ENCODE peak calls at places on chromosomes 2 and 18, in nine cellular contexts. I is astrocyte of the spinal cord, M is endothelial cell of umbilical vein, Y is mesendoderm, K is AG04449, S is right lobe of liver, V is mucosa of descending colon, U is choroid plexus epithelial cell, A is HCT116. P is an unnamed sample.

GRCh38 chr2:40243581-40243980 is 208.3 kb downstream of the SLC8A1 start:
- DNase-seq in M (no peak), S (no peak), Y (no peak), I (peak), A (no peak), U (peak), V (no peak), K (peak), P (no peak)

GRCh38 chr2:25204190-25204838 is 35.9 kb upstream of the POMC start:
- DNase-seq in Y (peak), K (no peak), U (peak), M (peak), A (no peak), V (no peak), S (no peak), I (no peak), P (no peak)

GRCh38 chr2:25590921-25591505 is 82.4 kb downstream of the DTNB start:
- DNase-seq in K (no peak), A (no peak), S (no peak), V (no peak), I (no peak), U (no peak), Y (no peak), M (no peak), P (no peak)

GRCh38 chr2:182706751-182707150 is 9.3 kb upstream of the DNAJC10 start:
- DNase-seq in M (no peak), V (no peak), I (no peak), Y (no peak), U (no peak), K (no peak), A (no peak), S (no peak), P (no peak)

GRCh38 chr2:220892018-220892634 is 680.0 kb downstream of the EPHA4 start:
- DNase-seq in K (no peak), I (no peak), V (no peak), Y (peak), M (no peak), A (no peak), U (no peak), S (no peak), P (no peak)

GRCh38 chr18:471701-472100 is 28.8 kb downstream of the COLEC12 start:
- DNase-seq in S (no peak), K (no peak), V (no peak), U (no peak), A (no peak), M (no peak), I (no peak), Y (no peak), P (no peak)

GRCh38 chr18:11785444-11786055 is 65.7 kb upstream of the CHMP1B start:
- DNase-seq in S (no peak), Y (peak), U (no peak), M (no peak), V (no peak), A (no peak), I (no peak), K (no peak), P (no peak)

GRCh38 chr2:159084395-159085370 is 116.2 kb downstream of the TANC1 start:
- DNase-seq in I (peak), V (no peak), A (no peak), S (no peak), K (no peak), U (no peak), Y (no peak), M (peak), P (peak)

GRCh38 chr2:20382965-20383800 is 32.5 kb upstream of the PUM2 start:
- DNase-seq in M (no peak), I (peak), Y (no peak), U (peak), K (no peak), V (no peak), S (no peak), A (no peak), P (no peak)

GRCh38 chr2:207483066-207483465 is 46.7 kb upstream of the CREB1 start:
- DNase-seq in K (no peak), V (no peak), I (no peak), Y (no peak), A (no peak), U (no peak), S (no peak), M (no peak), P (no peak)

GRCh38 chr2:143937563-143938346 is 582.2 kb downstream of the ZEB2 start:
- DNase-seq in A (no peak), I (no peak), M (peak), K (no peak), S (no peak), V (no peak), U (peak), Y (peak), P (no peak)

GRCh38 chr2:79876430-79876829 is 363.6 kb downstream of the CTNNA2 start:
- DNase-seq in K (no peak), V (no peak), Y (peak), I (peak), S (no peak), A (no peak), M (no peak), U (peak), P (no peak)

GRCh38 chr2:104909317-104909716 is 55.4 kb downstream of the POU3F3 start:
- DNase-seq in S (no peak), V (no peak), Y (no peak), K (no peak), U (no peak), M (no peak), I (no peak), A (no peak), P (no peak)

GRCh38 chr2:179886-180285 is 83.9 kb downstream of the SH3YL1 start:
- DNase-seq in U (no peak), I (no peak), S (no peak), M (no peak), Y (no peak), V (no peak), A (no peak), K (no peak), P (no peak)

GRCh38 chr2:117555965-117556364 is 258.5 kb upstream of the DDX18 start:
- DNase-seq in V (no peak), Y (no peak), M (no peak), A (no peak), K (no peak), U (no peak), I (no peak), S (no peak), P (no peak)

GRCh38 chr2:109028280-109028679 is 39.3 kb upstream of the EDAR start:
- DNase-seq in U (no peak), V (no peak), I (no peak), M (no peak), K (no peak), A (no peak), Y (no peak), S (no peak), P (no peak)

GRCh38 chr2:109030870-109031480 is 42.0 kb upstream of the EDAR start:
- DNase-seq in I (no peak), S (no peak), K (no peak), Y (peak), V (no peak), A (no peak), U (no peak), M (no peak), P (no peak)

GRCh38 chr2:109029444-109030193 is 40.6 kb upstream of the EDAR start:
- DNase-seq in A (no peak), I (no peak), Y (no peak), S (peak), K (no peak), U (no peak), M (no peak), V (no peak), P (no peak)

GRCh38 chr2:109027702-109028101 is 38.7 kb upstream of the EDAR start:
- DNase-seq in A (no peak), I (no peak), V (no peak), K (no peak), Y (peak), S (peak), U (no peak), M (no peak), P (no peak)

DNA sequence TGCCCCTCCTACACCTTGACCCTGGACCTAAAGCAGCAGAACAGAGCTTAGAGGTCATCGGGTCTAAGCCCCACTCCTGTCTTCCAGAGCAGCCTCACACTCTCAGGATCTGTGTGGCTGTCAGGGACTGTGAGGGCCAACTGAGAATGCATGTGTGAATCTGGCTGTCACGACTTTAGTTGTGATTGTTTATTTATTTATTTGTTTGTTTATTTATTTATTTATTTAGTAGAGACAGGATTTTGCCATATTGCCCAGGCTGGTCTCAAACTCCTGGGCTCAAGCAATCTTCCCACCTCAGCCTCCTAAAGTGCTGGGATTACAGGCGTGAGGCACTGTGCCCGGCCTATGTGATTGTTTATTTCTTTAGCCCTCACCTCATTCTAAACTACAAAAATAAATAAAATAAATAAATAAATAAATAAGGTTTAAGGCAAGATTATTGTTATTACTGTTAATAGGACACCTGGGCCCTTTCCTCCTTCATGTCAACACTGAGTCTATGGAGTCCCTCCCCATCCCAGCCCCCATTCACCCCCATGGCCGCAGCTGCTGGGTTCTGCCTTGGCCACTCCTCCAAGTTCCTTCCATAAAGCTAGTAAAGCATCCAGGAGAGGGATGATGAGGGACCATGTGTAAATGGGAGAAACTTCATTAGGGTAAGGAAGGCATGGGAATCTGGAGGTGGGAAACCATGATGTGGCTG is 39.9 kb upstream of the EDAR start:
- DNase-seq in K (no peak), U (no peak), I (no peak), V (no peak), A (no peak), Y (no peak), M (no peak), S (no peak), P (no peak)
- H3K4me3 ChIP-seq in K (no peak), U (no peak), I (no peak), V (no peak), A (no peak), Y (no peak), M (no peak), S (no peak), P (no peak)

GRCh38 chr2:10085852-10086148 is 5.6 kb upstream of the CYS1 start:
- DNase-seq in V (no peak), Y (no peak), U (no peak), K (no peak), A (no peak), S (no peak), M (no peak), I (no peak), P (no peak)

GRCh38 chr2:10083692-10084566 is 3.7 kb upstream of the CYS1 start:
- DNase-seq in V (no peak), Y (no peak), M (no peak), U (no peak), I (no peak), S (no peak), K (no peak), A (no peak), P (no peak)

GRCh38 chr2:10086950-10087349 is 6.7 kb upstream of the CYS1 start:
- DNase-seq in V (no peak), A (no peak), I (no peak), S (no peak), U (no peak), Y (no peak), K (no peak), M (no peak), P (no peak)

GRCh38 chr2:10084956-10085851 is 5.0 kb upstream of the CYS1 start:
- DNase-seq in Y (no peak), U (no peak), S (no peak), V (no peak), A (no peak), M (no peak), I (no peak), K (no peak), P (no peak)

GRCh38 chr2:10084567-10084910 is 4.3 kb upstream of the CYS1 start:
- DNase-seq in M (no peak), Y (no peak), V (no peak), K (no peak), I (no peak), S (no peak), A (no peak), U (no peak), P (no peak)
- H3K4me3 ChIP-seq in M (no peak), Y (no peak), V (no peak), K (no peak), I (no peak), S (no peak), A (no peak), U (no peak), P (no peak)

GRCh38 chr2:234292205-234292954 is 204.5 kb downstream of the ARL4C start:
- DNase-seq in V (no peak), A (no peak), K (no peak), I (peak), Y (peak), M (peak), S (no peak), U (peak), P (no peak)
- H3K4me3 ChIP-seq in V (no peak), A (no peak), K (no peak), I (no peak), Y (no peak), M (no peak), S (no peak), U (no peak), P (no peak)

DNA sequence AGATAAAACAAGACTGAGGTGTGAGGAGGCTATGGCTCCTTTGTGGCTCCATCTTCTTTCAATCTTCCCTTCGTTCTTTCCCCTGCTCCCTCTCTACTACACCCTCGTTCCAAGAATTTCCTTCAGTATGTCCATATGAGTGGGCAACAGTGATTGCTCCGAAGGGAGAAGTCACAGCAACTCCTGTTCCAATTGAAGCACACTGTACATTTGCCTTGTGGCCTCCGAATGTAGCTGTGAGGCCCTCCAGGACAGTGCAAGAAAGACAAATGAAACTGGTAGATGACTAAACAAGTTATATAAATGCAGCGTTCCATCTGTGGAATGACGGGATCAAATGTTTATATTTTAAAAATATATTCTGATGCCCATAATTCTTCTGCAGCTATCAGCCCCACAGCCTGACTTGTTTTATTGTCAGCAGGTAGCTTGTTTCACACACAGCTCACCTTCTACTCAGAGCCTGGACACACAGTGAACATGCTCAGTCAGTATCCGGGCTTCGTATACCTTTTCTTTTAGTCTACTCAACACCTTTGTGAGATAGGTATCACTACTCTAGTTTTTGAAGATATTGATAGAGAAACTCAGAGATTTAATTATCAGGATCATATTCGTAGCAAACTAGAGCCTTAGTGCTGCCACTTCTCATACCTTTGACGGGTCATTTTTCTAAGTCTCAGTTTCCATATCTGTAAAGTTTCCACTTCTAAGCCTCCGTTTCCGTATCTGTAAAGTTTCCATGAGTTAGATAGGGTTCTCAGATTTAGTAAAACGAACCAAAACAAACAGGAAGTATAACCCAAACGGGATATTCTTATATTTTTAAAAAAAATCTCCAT is 216.7 kb upstream of the STON1 start:
- DNase-seq in M (no peak), K (no peak), S (no peak), U (no peak), Y (no peak), I (no peak), V (no peak), A (no peak), P (no peak)
- H3K4me3 ChIP-seq in M (peak), K (no peak), S (peak), U (peak), Y (no peak), I (peak), V (peak), A (peak), P (no peak)

GRCh38 chr18:48932822-48933510 is 17.8 kb downstream of the SMAD7 start:
- DNase-seq in S (no peak), K (no peak), V (no peak), I (peak), M (peak), A (no peak), U (peak), Y (no peak), P (no peak)
- H3K4me3 ChIP-seq in S (no peak), K (no peak), V (no peak), I (no peak), M (no peak), A (no peak), U (no peak), Y (no peak), P (no peak)

GRCh38 chr2:126664234-126664633 is 8.3 kb downstream of the GYPC start:
- DNase-seq in Y (no peak), M (no peak), K (no peak), S (no peak), V (no peak), A (no peak), I (no peak), U (no peak), P (no peak)

GRCh38 chr2:126666003-126666402 is 10.0 kb downstream of the GYPC start:
- DNase-seq in V (no peak), Y (no peak), K (no peak), I (no peak), M (no peak), U (no peak), A (no peak), S (no peak), P (no peak)

GRCh38 chr2:126665483-126665882 is 9.5 kb downstream of the GYPC start:
- DNase-seq in M (no peak), U (no peak), K (no peak), V (no peak), Y (no peak), A (no peak), S (no peak), I (no peak), P (no peak)

GRCh38 chr2:126663184-126663963 is 7.4 kb downstream of the GYPC start:
- DNase-seq in K (no peak), M (no peak), A (no peak), S (no peak), U (no peak), V (no peak), Y (no peak), I (no peak), P (no peak)

GRCh38 chr2:126664639-126665038 is 8.7 kb downstream of the GYPC start:
- DNase-seq in Y (no peak), A (no peak), S (no peak), U (no peak), K (no peak), I (no peak), M (no peak), V (no peak), P (no peak)
- H3K4me3 ChIP-seq in Y (no peak), A (no peak), S (no peak), U (no peak), K (no peak), I (no peak), M (no peak), V (no peak), P (no peak)

GRCh38 chr18:58361212-58361611 is 267.7 kb downstream of the ALPK2 start:
- DNase-seq in Y (no peak), K (no peak), M (no peak), S (no peak), I (no peak), A (no peak), U (peak), V (no peak), P (no peak)

GRCh38 chr18:58362829-58363231 is 266.1 kb downstream of the ALPK2 start:
- DNase-seq in Y (no peak), A (no peak), V (no peak), K (no peak), I (no peak), U (peak), S (no peak), M (no peak), P (no peak)

GRCh38 chr18:58363767-58364540 is 264.9 kb downstream of the ALPK2 start:
- DNase-seq in Y (no peak), S (no peak), M (no peak), I (peak), U (peak), A (no peak), V (no peak), K (no peak), P (no peak)

GRCh38 chr18:58360324-58360723 is 268.6 kb downstream of the ALPK2 start:
- DNase-seq in M (no peak), U (no peak), K (no peak), V (no peak), Y (no peak), I (no peak), A (no peak), S (no peak), P (no peak)

GRCh38 chr18:58362027-58362575 is 266.8 kb downstream of the ALPK2 start:
- DNase-seq in S (no peak), A (no peak), M (peak), V (no peak), U (peak), Y (no peak), K (peak), I (peak), P (no peak)
- H3K4me3 ChIP-seq in S (no peak), A (no peak), M (no peak), V (no peak), U (peak), Y (no peak), K (no peak), I (no peak), P (no peak)

DNA sequence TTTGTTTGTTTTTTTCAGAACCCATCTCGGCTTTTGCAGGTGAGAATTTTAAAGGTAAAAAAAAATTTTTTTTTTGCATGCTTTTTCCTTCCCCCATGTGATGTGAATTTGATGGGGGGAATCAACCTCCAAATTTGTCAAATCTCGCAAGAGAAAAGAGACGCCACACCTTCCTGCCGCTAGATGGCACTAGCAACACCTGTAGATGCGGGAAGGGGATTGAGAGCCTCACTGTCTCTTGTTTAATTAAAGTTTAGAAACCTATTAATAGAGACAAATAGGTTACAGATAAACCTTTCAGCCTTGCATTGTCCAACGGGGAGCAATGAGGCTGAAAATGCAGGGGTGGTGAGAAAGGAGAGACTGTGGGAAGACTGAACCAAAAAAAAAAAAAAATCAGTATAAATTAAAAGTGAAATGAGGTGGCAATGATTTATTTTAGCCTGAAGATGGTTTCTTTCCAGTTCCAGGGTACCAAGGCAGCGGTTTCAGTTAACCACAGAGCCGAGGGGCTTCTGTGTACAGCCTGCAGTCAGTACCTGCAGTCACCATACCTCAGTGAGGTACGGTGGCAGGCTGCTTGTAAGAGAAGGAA is 84.6 kb downstream of the NRP2 start:
- DNase-seq in M (peak), I (peak), K (no peak), U (peak), S (no peak), A (no peak), V (peak), Y (peak), P (peak)
- H3K4me3 ChIP-seq in M (no peak), I (no peak), K (no peak), U (no peak), S (no peak), A (no peak), V (no peak), Y (no peak), P (no peak)